ENCODE peak calls at places on chromosome 20, in six cellular contexts. H, S, Y, P, F and O are unnamed samples.

GRCh38 chr20:57076951-57077350 is 189.5 kb downstream of the BMP7 start:
- DNase-seq in H (no peak), S (no peak), Y (no peak), P (no peak), F (no peak), O (no peak)

GRCh38 chr20:59753836-59754235 is 149.5 kb downstream of the PHACTR3 start:
- DNase-seq in H (no peak), S (no peak), Y (no peak), P (no peak), F (no peak), O (no peak)

GRCh38 chr20:41436679-41437078 is 70.1 kb upstream of the EMILIN3 start:
- DNase-seq in H (no peak), S (no peak), Y (no peak), P (peak; percentile 49), F (no peak), O (no peak)

GRCh38 chr20:47659904-47660601 is 125.2 kb downstream of the SULF2 start:
- DNase-seq in H (no peak), S (no peak), Y (no peak), P (no peak), F (no peak), O (no peak)

GRCh38 chr20:4195499-4195898 is 180.1 kb upstream of the RNF24 start:
- DNase-seq in H (no peak), S (no peak), Y (no peak), P (peak; percentile 52), F (no peak), O (no peak)

GRCh38 chr20:59004763-59005522 is 2.1 kb downstream of the CTSZ start:
- DNase-seq in H (no peak), S (peak; percentile 79), Y (no peak), P (no peak), F (peak; percentile 86), O (no peak)

GRCh38 chr20:25099580-25099979 is 17.6 kb upstream of the VSX1 start:
- DNase-seq in H (no peak), S (no peak), Y (no peak), P (no peak), F (no peak), O (no peak)

GRCh38 chr20:53281557-53282117 is 309.5 kb downstream of the TSHZ2 start:
- DNase-seq in H (no peak), S (no peak), Y (no peak), P (no peak), F (no peak), O (no peak)

GRCh38 chr20:18916886-18917785 is 103.6 kb downstream of the SCP2D1 start:
- DNase-seq in H (peak; percentile 40), S (no peak), Y (no peak), P (no peak), F (no peak), O (no peak)

GRCh38 chr20:10093087-10093591 is 58.4 kb downstream of the ANKEF1 start:
- DNase-seq in H (no peak), S (no peak), Y (peak; percentile 22), P (peak; percentile 88), F (no peak), O (no peak)

GRCh38 chr20:58682656-58683055 is 9.9 kb upstream of the NPEPL1 start:
- DNase-seq in H (no peak), S (no peak), Y (no peak), P (peak; percentile 78), F (no peak), O (no peak)

GRCh38 chr20:57988422-57988821 is 240.0 kb downstream of the ANKRD60 start:
- DNase-seq in H (no peak), S (no peak), Y (no peak), P (no peak), F (no peak), O (no peak)

GRCh38 chr20:22825076-22825475 is 210.0 kb upstream of the SSTR4 start:
- DNase-seq in H (no peak), S (no peak), Y (no peak), P (peak; percentile 22), F (no peak), O (no peak)

GRCh38 chr20:49699200-49699992 is 14.3 kb downstream of the B4GALT5 start:
- DNase-seq in H (no peak), S (no peak), Y (no peak), P (peak; percentile 73), F (no peak), O (no peak)

GRCh38 chr20:41437836-41438235 is 71.2 kb upstream of the EMILIN3 start:
- DNase-seq in H (no peak), S (no peak), Y (no peak), P (no peak), F (no peak), O (no peak)

GRCh38 chr20:63947638-63948456 is 8.4 kb downstream of the UCKL1 start:
- DNase-seq in H (no peak), S (no peak), Y (no peak), P (no peak), F (no peak), O (no peak)

GRCh38 chr20:44017211-44017610 is 102.6 kb downstream of the TOX2 start:
- DNase-seq in H (no peak), S (peak; percentile 61), Y (no peak), P (no peak), F (no peak), O (no peak)

GRCh38 chr20:44012466-44013226 is 98.0 kb downstream of the TOX2 start:
- DNase-seq in H (no peak), S (no peak), Y (no peak), P (no peak), F (no peak), O (no peak)

GRCh38 chr20:44016525-44016924 is 101.9 kb downstream of the TOX2 start:
- DNase-seq in H (no peak), S (peak; percentile 50), Y (no peak), P (no peak), F (no peak), O (no peak)

GRCh38 chr20:44015733-44016103 is 101.1 kb downstream of the TOX2 start:
- DNase-seq in H (no peak), S (no peak), Y (no peak), P (no peak), F (no peak), O (no peak)

GRCh38 chr20:44014807-44015732 is 100.4 kb downstream of the TOX2 start:
- DNase-seq in H (peak; percentile 25), S (no peak), Y (no peak), P (no peak), F (no peak), O (no peak)
- H3K27ac ChIP-seq in H (peak overlapping the region; percentile 2), S (no peak overlapping the region), Y (no peak overlapping the region), P (no peak overlapping the region), F (no peak overlapping the region), O (no peak overlapping the region)

DNA sequence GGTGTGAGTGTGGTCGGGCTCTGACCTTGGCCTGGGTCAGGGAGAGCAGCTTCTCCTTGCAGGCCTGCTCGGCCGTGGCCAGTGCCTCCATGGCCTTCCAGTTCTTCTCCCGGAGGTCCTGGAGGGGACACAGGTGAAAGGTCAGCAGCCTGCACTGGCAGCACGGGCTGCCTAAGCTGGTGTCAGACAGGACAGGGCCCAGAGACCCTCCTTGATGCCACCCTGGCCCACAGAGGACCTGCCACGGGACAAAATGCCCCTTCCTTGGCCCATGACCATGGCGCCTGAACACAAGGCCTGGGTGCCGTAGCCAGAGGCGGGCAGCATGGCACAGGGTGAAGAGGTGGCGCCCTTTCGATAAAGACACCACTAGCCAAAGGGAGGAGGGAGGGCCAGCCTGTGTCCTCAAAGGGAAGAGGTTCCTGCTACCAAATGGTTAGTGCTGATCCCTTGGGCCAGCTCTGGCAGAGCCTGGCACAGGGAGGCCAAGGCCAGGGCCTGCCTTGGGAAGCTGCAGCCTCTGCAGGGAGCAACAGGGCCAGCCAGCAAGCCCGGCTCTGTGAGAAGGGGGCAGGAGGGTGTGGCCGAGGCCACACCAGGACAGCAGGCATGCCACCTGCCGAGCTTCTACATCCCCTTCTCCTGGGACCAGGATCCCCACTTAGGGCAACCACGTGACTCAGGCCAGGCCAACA is 54.8 kb downstream of the DSTN start:
- DNase-seq in H (peak; percentile 15), S (peak; percentile 55), Y (peak; percentile 10), P (no peak), F (no peak), O (no peak)
- H3K27ac ChIP-seq in H (no peak overlapping the region), S (no peak overlapping the region), Y (no peak overlapping the region), P (no peak overlapping the region), F (no peak overlapping the region), O (no peak overlapping the region)

DNA sequence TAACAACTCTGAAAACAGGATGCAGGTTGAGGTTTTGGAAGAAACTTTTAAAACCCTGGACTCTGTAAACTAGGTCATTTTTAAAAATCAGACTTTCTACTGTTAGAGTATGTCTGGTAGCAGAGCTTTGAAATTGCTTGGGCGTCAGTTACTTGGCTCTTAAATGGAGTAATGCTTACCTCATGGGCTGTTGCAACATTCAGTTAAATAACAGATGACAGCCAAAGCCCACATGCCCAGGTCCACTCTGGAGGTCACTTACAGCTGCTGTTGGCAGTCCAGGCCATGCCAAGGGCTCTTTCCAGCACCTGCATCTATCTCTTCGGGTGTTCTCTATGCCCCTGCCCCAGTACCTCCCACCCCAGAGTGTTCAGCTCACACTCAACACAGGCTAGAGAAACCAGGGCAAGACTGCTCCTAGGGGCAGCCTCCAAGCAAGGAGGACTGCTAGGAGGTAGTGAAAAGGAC is 96.4 kb downstream of the BANF2 start:
- DNase-seq in H (peak; percentile 75), S (no peak), Y (no peak), P (peak; percentile 89), F (no peak), O (no peak)
- H3K27ac ChIP-seq in H (peak overlapping the region; percentile 84), S (peak overlapping the region; percentile 35), Y (no peak overlapping the region), P (peak overlapping the region; percentile 26), F (peak overlapping the region; percentile 3), O (no peak overlapping the region)

GRCh38 chr20:34993941-34994508 is 38.4 kb downstream of the MYH7B start:
- DNase-seq in H (no peak), S (peak; percentile 67), Y (no peak), P (no peak), F (no peak), O (no peak)
- H3K27ac ChIP-seq in H (no peak overlapping the region), S (no peak overlapping the region), Y (peak overlapping the region; percentile 30), P (no peak overlapping the region), F (no peak overlapping the region), O (no peak overlapping the region)

GRCh38 chr20:37803476-37804307 is 99.2 kb upstream of the VSTM2L start:
- DNase-seq in H (no peak), S (no peak), Y (no peak), P (no peak), F (no peak), O (no peak)
- H3K27ac ChIP-seq in H (no peak overlapping the region), S (no peak overlapping the region), Y (no peak overlapping the region), P (no peak overlapping the region), F (peak overlapping the region; percentile 65), O (no peak overlapping the region)

GRCh38 chr20:6711950-6712634 is 55.4 kb upstream of the BMP2 start:
- DNase-seq in H (no peak), S (no peak), Y (no peak), P (no peak), F (peak; percentile 54), O (no peak)
- H3K27ac ChIP-seq in H (no peak overlapping the region), S (no peak overlapping the region), Y (no peak overlapping the region), P (no peak overlapping the region), F (peak overlapping the region; percentile 12), O (no peak overlapping the region)

GRCh38 chr20:1845701-1846100 is 49.5 kb upstream of the SIRPA start:
- DNase-seq in H (no peak), S (no peak), Y (no peak), P (no peak), F (no peak), O (no peak)
- H3K27ac ChIP-seq in H (no peak overlapping the region), S (no peak overlapping the region), Y (no peak overlapping the region), P (no peak overlapping the region), F (peak overlapping the region; percentile 49), O (no peak overlapping the region)